ENCODE peak calls at places on chromosomes 2 and 18, in five cellular contexts. One of them, this sample, is unnamed.

GRCh38 chr2:217849576-217849975 is 153.2 kb downstream of the TNS1 start:
- DNase-seq in HCT116: no peak
- DNase-seq in K562: no peak
- DNase-seq in SK-N-SH: no peak
- DNase-seq in H1: no peak
- DNase-seq in this sample: no peak

GRCh38 chr2:219701847-219702634 is 74.6 kb downstream of the SLC4A3 start:
- DNase-seq in HCT116: no peak
- DNase-seq in K562: no peak
- DNase-seq in SK-N-SH: no peak
- DNase-seq in H1: no peak
- DNase-seq in this sample: peak

GRCh38 chr2:152682663-152683062 is 34.6 kb downstream of the PRPF40A start:
- DNase-seq in HCT116: no peak
- DNase-seq in K562: no peak
- DNase-seq in SK-N-SH: no peak
- DNase-seq in H1: no peak
- DNase-seq in this sample: no peak

GRCh38 chr2:210795506-210795905 is 239.1 kb downstream of the CPS1 start:
- DNase-seq in HCT116: no peak
- DNase-seq in K562: no peak
- DNase-seq in SK-N-SH: no peak
- DNase-seq in H1: no peak
- DNase-seq in this sample: no peak

GRCh38 chr2:180983468-180984388 is 3.3 kb downstream of the UBE2E3 start:
- DNase-seq in HCT116: peak
- DNase-seq in K562: peak
- DNase-seq in SK-N-SH: peak
- DNase-seq in H1: no peak
- DNase-seq in this sample: peak

GRCh38 chr2:234422895-234423505 is 73.9 kb downstream of the ARL4C start:
- DNase-seq in HCT116: no peak
- DNase-seq in K562: no peak
- DNase-seq in SK-N-SH: no peak
- DNase-seq in H1: no peak
- DNase-seq in this sample: no peak

GRCh38 chr18:56770873-56771272 is 119.7 kb downstream of the WDR7 start:
- DNase-seq in HCT116: no peak
- DNase-seq in K562: no peak
- DNase-seq in SK-N-SH: no peak
- DNase-seq in H1: no peak
- DNase-seq in this sample: no peak

GRCh38 chr2:96773922-96774321 is 13.2 kb downstream of the CNNM4 start:
- DNase-seq in HCT116: no peak
- DNase-seq in K562: no peak
- DNase-seq in SK-N-SH: no peak
- DNase-seq in H1: no peak
- DNase-seq in this sample: no peak

GRCh38 chr18:23106575-23106974 is 28.7 kb upstream of the CABLES1 start:
- DNase-seq in HCT116: peak
- DNase-seq in K562: no peak
- DNase-seq in SK-N-SH: no peak
- DNase-seq in H1: no peak
- DNase-seq in this sample: peak

GRCh38 chr2:46142546-46143329 is 154.5 kb upstream of the EPAS1 start:
- DNase-seq in HCT116: no peak
- DNase-seq in K562: no peak
- DNase-seq in SK-N-SH: no peak
- DNase-seq in H1: no peak
- DNase-seq in this sample: no peak

GRCh38 chr2:152054593-152054992 is 44.3 kb downstream of the CACNB4 start:
- DNase-seq in HCT116: peak
- DNase-seq in K562: no peak
- DNase-seq in SK-N-SH: no peak
- DNase-seq in H1: no peak
- DNase-seq in this sample: no peak

DNA sequence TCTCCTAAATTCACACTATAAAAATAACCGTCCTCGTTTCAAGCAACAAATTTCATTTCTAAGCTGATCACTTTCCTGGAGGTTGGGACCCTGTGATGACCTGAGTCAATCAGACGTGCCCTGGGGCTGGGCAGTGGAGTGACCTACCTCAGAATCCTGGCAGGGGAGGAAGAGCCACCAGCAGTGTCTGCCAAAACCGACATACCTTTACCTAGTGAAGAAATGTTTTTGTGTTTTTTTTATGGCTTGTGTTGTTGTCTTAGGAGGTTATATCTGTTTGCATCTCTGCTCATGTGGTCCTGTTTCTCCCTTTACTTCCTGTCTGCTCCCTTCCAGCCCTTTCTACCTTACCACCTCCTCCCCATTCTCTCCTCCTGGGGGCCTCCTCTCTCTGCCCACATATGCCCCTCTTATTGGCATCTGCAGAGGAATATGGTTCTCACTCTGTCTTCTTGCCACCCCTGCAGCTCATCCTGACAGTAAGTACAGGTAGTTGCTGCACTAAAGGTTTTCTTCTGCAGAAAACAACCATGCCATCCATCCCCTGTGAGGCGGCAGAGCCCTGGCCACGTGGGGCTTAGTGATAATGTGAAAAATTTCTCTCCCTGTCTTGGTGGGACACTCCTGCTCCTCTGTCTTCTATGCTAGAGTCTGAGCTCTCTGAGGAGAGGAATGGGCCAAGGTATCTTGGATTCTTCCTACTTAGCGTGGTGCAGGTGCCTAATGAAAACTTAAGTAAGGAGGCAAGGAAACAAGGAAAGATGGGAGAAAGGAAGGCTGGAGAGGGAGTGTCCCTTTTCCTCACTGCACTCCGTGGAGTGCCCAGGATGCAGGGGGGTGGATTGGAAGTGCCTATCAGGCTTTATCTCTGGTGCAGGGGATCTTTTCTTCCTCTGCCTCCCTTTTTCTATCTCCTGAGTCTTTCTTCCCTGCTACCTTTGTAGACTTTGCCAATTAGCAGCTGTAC is 15.4 kb downstream of the ACOXL start:
- DNase-seq in HCT116: no peak
- DNase-seq in K562: no peak
- DNase-seq in SK-N-SH: no peak
- DNase-seq in H1: no peak
- DNase-seq in this sample: peak
- TF ChIP-seq JUND in HCT116: no peak
- TF ChIP-seq JUND in K562: no peak
- TF ChIP-seq JUND in SK-N-SH: no peak
- TF ChIP-seq JUND in H1: no peak
- TF ChIP-seq JUND in this sample: no peak

DNA sequence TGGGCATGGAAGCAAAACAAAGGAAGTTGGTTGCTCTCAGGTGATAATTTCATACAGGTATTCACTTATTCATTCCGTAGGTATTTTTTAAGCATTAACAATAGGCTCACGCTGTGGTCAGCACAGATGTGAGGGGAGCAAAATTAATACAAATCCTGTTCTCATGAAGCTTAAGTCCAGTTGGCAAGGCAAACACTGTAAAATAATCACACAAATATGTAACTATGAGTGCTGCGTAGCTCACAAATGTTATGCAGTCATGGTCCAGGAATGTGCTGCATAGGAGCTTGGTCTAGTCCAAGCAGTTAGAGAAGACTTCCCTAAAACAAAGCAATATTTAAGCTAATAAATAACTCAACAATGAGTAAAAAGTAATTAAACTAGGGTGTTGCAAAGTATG is 23.9 kb downstream of the SP5 start:
- DNase-seq in HCT116: peak
- DNase-seq in K562: no peak
- DNase-seq in SK-N-SH: no peak
- DNase-seq in H1: no peak
- DNase-seq in this sample: no peak
- TF ChIP-seq JUND in HCT116: no peak
- TF ChIP-seq JUND in K562: no peak
- TF ChIP-seq JUND in SK-N-SH: peak
- TF ChIP-seq JUND in H1: no peak
- TF ChIP-seq JUND in this sample: no peak

DNA sequence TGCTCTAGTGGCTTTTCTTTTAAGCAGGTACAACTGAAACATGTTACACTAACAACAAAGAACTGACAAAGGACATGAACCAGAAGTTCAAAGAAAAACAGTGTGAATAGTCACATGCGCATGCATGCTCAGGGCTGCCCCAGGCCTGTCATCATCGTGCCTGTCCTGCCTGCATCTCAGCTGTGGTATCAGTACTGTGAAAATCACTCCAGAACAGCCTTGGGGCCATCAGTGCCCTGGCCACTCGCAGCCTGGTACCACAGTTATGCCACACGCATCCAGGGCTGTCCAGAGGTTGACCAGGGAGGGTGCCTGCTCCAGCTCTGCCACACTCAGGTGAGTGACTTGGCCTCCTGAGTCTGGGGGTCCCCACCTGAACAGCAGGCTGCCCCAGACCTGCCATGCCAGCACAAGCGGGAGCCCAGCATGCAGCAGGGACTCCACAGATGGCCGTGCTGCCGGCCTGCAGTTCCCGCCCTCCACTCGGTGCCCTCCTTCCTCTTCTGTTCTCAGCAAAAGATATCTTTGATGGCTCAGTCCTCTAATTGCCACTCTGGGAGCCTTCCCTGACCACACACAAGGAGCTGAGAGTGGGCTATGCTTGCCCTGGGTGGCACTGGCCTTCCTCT is 12.3 kb downstream of the LIMS2 start:
- DNase-seq in HCT116: no peak
- DNase-seq in K562: no peak
- DNase-seq in SK-N-SH: peak
- DNase-seq in H1: no peak
- DNase-seq in this sample: no peak
- TF ChIP-seq JUND in HCT116: no peak
- TF ChIP-seq JUND in K562: no peak
- TF ChIP-seq JUND in SK-N-SH: no peak
- TF ChIP-seq JUND in H1: no peak
- TF ChIP-seq JUND in this sample: no peak

GRCh38 chr2:224175010-224175409 is 135.9 kb upstream of the SERPINE2 start:
- DNase-seq in HCT116: no peak
- DNase-seq in K562: peak
- DNase-seq in SK-N-SH: no peak
- DNase-seq in H1: no peak
- DNase-seq in this sample: peak
- TF ChIP-seq JUND in HCT116: no peak
- TF ChIP-seq JUND in K562: no peak
- TF ChIP-seq JUND in SK-N-SH: no peak
- TF ChIP-seq JUND in H1: no peak
- TF ChIP-seq JUND in this sample: no peak

GRCh38 chr18:11095674-11096293 is 53.6 kb downstream of the PIEZO2 start:
- DNase-seq in HCT116: no peak
- DNase-seq in K562: no peak
- DNase-seq in SK-N-SH: no peak
- DNase-seq in H1: no peak
- DNase-seq in this sample: no peak
- TF ChIP-seq JUND in HCT116: no peak
- TF ChIP-seq JUND in K562: no peak
- TF ChIP-seq JUND in SK-N-SH: no peak
- TF ChIP-seq JUND in H1: no peak
- TF ChIP-seq JUND in this sample: no peak

DNA sequence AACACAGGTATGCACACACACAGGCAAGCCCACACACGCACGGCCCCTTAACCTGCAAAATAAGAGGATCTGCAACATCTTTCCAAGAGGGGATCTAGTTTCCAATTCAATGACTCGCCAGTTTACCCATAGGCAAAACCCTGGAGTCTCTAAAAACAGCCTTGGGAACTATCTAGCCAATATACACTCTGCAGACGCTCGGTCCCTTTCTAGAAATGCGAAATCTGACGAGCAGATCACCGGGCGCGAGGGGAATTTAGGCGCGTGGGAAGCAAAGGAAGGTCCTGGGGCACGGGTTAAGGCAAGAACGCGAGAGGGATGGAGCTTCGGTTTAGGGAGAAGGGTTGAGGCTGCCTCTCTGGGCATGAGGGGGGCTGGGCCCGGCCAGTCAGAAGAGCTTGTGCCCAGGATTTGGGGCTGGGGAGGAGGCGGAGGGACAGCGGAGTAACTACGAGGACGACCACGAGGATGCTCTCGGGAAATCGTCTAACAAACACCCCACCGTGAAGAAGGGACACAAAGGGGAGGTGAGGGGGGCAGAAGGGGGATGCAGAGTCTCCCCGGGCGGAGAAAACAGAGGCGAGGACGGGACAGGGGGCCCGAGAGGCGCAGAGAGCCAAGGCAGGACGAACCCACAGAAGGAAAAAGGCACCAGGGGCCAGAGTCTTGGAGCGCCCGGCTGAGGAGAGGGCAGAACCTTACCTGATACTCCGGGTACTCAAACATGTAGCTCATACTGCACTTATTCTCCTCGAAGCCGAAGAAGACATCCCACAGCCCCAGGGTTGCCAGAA is 542 bp downstream of the PGAP1 start:
- DNase-seq in HCT116: no peak
- DNase-seq in K562: peak
- DNase-seq in SK-N-SH: peak
- DNase-seq in H1: no peak
- DNase-seq in this sample: peak
- TF ChIP-seq JUND in HCT116: no peak
- TF ChIP-seq JUND in K562: no peak
- TF ChIP-seq JUND in SK-N-SH: no peak
- TF ChIP-seq JUND in H1: no peak
- TF ChIP-seq JUND in this sample: no peak

GRCh38 chr2:159249955-159250723 is 36.4 kb downstream of the WDSUB1 start:
- DNase-seq in HCT116: peak
- DNase-seq in K562: no peak
- DNase-seq in SK-N-SH: no peak
- DNase-seq in H1: no peak
- DNase-seq in this sample: peak
- TF ChIP-seq JUND in HCT116: peak
- TF ChIP-seq JUND in K562: no peak
- TF ChIP-seq JUND in SK-N-SH: no peak
- TF ChIP-seq JUND in H1: no peak
- TF ChIP-seq JUND in this sample: no peak

GRCh38 chr2:64937341-64938230 is 51.6 kb upstream of the SLC1A4 start:
- DNase-seq in HCT116: no peak
- DNase-seq in K562: no peak
- DNase-seq in SK-N-SH: no peak
- DNase-seq in H1: no peak
- DNase-seq in this sample: no peak
- TF ChIP-seq JUND in HCT116: no peak
- TF ChIP-seq JUND in K562: no peak
- TF ChIP-seq JUND in SK-N-SH: no peak
- TF ChIP-seq JUND in H1: no peak
- TF ChIP-seq JUND in this sample: no peak

DNA sequence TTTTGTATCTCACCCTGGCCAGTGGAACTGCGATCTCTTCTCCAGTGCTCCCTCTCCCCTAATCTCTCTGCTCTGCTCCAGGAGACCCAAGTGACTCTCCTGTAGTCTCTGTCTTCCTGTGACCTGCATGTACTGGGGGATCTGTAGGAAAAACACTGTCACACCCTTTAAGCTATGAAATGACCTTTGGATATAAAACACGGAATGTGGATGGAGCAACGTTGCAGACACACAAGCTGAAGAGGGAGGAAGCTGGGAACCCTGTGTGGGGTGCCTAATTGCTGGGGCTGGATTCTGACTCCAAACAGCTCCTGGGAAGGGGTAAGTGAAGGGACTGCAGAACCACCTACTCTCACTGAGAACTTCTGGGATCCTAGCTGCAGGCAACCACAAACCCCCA is 482.9 kb upstream of the SETBP1 start:
- DNase-seq in HCT116: no peak
- DNase-seq in K562: no peak
- DNase-seq in SK-N-SH: no peak
- DNase-seq in H1: no peak
- DNase-seq in this sample: no peak
- TF ChIP-seq JUND in HCT116: no peak
- TF ChIP-seq JUND in K562: no peak
- TF ChIP-seq JUND in SK-N-SH: no peak
- TF ChIP-seq JUND in H1: no peak
- TF ChIP-seq JUND in this sample: no peak